ENCODE peak calls at places on chromosomes 12 and 14, in four cellular contexts. Y, K, H and C are unnamed samples.

GRCh38 chr14:93033983-93034670 is 81.6 kb downstream of the ITPK1 start:
- DNase-seq in Y (no peak), K (peak), H (no peak), C (no peak)

GRCh38 chr14:98136019-98136418 is 1136.0 kb downstream of the BCL11B start:
- DNase-seq in Y (no peak), K (peak), H (no peak), C (no peak)

GRCh38 chr12:20696181-20696580 is 1.0 kb downstream of the SLCO1C1 start:
- DNase-seq in Y (no peak), K (no peak), H (no peak), C (no peak)

GRCh38 chr14:30974628-30975027 is 50.8 kb upstream of the AP4S1 start:
- DNase-seq in Y (peak), K (no peak), H (no peak), C (no peak)

GRCh38 chr12:47032644-47033043 is 46.8 kb upstream of the PCED1B start:
- DNase-seq in Y (peak), K (no peak), H (no peak), C (no peak)

GRCh38 chr12:4202918-4203317 is 70.6 kb upstream of the CCND2 start:
- DNase-seq in Y (no peak), K (no peak), H (no peak), C (no peak)

GRCh38 chr14:72947366-72948160 is 21.3 kb downstream of the DCAF4 start:
- DNase-seq in Y (no peak), K (no peak), H (no peak), C (no peak)

GRCh38 chr12:105967038-105967776 is 171.5 kb downstream of the NUAK1 start:
- DNase-seq in Y (no peak), K (no peak), H (no peak), C (no peak)

GRCh38 chr12:92440072-92440471 is 262.7 kb upstream of the PLEKHG7 start:
- DNase-seq in Y (no peak), K (no peak), H (no peak), C (no peak)

GRCh38 chr12:54431911-54432814 is 13.1 kb upstream of the ITGA5 start:
- DNase-seq in Y (peak), K (no peak), H (no peak), C (no peak)

GRCh38 chr12:92827836-92828431 is 101.2 kb downstream of the EEA1 start:
- DNase-seq in Y (peak), K (peak), H (no peak), C (no peak)

GRCh38 chr12:48969847-48970701 is 1.5 kb downstream of the WNT10B start:
- DNase-seq in Y (no peak), K (no peak), H (peak), C (peak)

GRCh38 chr14:50039734-50040400 is 76.5 kb downstream of the VCPKMT start:
- DNase-seq in Y (peak), K (no peak), H (no peak), C (no peak)

GRCh38 chr14:75299064-75299463 is 20.4 kb downstream of the FOS start:
- DNase-seq in Y (no peak), K (no peak), H (no peak), C (no peak)

GRCh38 chr12:2613674-2614073 is 181.1 kb upstream of the FKBP4 start:
- DNase-seq in Y (peak), K (no peak), H (no peak), C (no peak)

GRCh38 chr12:132162508-132163031 is 18.3 kb downstream of the NOC4L start:
- DNase-seq in Y (peak), K (no peak), H (no peak), C (peak)